ENCODE peak calls at places on chromosomes 1 and 21, in seven cellular contexts. One of them, this sample, is unnamed.
A peak's percentile ranks its signal among the peaks of the same experiment; 100 is the strongest.

GRCh38 chr1:157504646-157505045 is 47.7 kb downstream of the FCRL5 start:
- DNase-seq in cerebellum: no peak
- DNase-seq in AG09319: no peak
- DNase-seq in EH: peak; percentile 1
- DNase-seq in lower lobe of right lung: no peak
- DNase-seq in iPS-NIHi11: no peak
- DNase-seq in dorsolateral prefrontal cortex: no peak
- DNase-seq in this sample: no peak

GRCh38 chr1:156760092-156760795 is 7.1 kb upstream of the PRCC start:
- DNase-seq in dorsolateral prefrontal cortex: no peak
- DNase-seq in AG09319: no peak
- DNase-seq in lower lobe of right lung: no peak
- DNase-seq in EH: no peak
- DNase-seq in iPS-NIHi11: no peak
- DNase-seq in cerebellum: peak; percentile 84
- DNase-seq in this sample: no peak

GRCh38 chr21:41530366-41530765 is 22.4 kb upstream of the TMPRSS2 start:
- DNase-seq in cerebellum: no peak
- DNase-seq in EH: no peak
- DNase-seq in lower lobe of right lung: no peak
- DNase-seq in AG09319: no peak
- DNase-seq in dorsolateral prefrontal cortex: no peak
- DNase-seq in iPS-NIHi11: no peak
- DNase-seq in this sample: no peak

GRCh38 chr1:214494706-214495105 is 56.7 kb downstream of the PTPN14 start:
- DNase-seq in lower lobe of right lung: no peak
- DNase-seq in EH: peak; percentile 54
- DNase-seq in cerebellum: no peak
- DNase-seq in iPS-NIHi11: no peak
- DNase-seq in AG09319: no peak
- DNase-seq in dorsolateral prefrontal cortex: no peak
- DNase-seq in this sample: no peak

GRCh38 chr1:201089621-201090020 is 22.6 kb downstream of the CACNA1S start:
- DNase-seq in iPS-NIHi11: no peak
- DNase-seq in lower lobe of right lung: no peak
- DNase-seq in cerebellum: no peak
- DNase-seq in EH: no peak
- DNase-seq in dorsolateral prefrontal cortex: no peak
- DNase-seq in AG09319: no peak
- DNase-seq in this sample: no peak

GRCh38 chr1:148263906-148264255 is 111.8 kb upstream of the NBPF11 start:
- DNase-seq in iPS-NIHi11: no peak
- DNase-seq in AG09319: no peak
- DNase-seq in lower lobe of right lung: no peak
- DNase-seq in cerebellum: peak; percentile 12
- DNase-seq in dorsolateral prefrontal cortex: no peak
- DNase-seq in EH: no peak
- DNase-seq in this sample: no peak

GRCh38 chr1:157073944-157074685 is 25.5 kb downstream of the ETV3L start:
- DNase-seq in dorsolateral prefrontal cortex: peak; percentile 42
- DNase-seq in EH: peak; percentile 75
- DNase-seq in cerebellum: no peak
- DNase-seq in AG09319: peak; percentile 25
- DNase-seq in lower lobe of right lung: peak; percentile 82
- DNase-seq in iPS-NIHi11: peak; percentile 69
- DNase-seq in this sample: peak; percentile 18

GRCh38 chr1:41661428-41662060 is 177.1 kb upstream of the EDN2 start:
- DNase-seq in lower lobe of right lung: peak; percentile 60
- DNase-seq in cerebellum: peak; percentile 22
- DNase-seq in iPS-NIHi11: peak; percentile 34
- DNase-seq in dorsolateral prefrontal cortex: peak; percentile 25
- DNase-seq in EH: no peak
- DNase-seq in AG09319: no peak
- DNase-seq in this sample: no peak